ENCODE peak calls at places on chromosomes 3 and 15, in four cellular contexts. W is GM04504; V is activated CD4-positive, alpha-beta T cell treated with anti-CD3 and anti-CD28 coated beads for 48 hours; P is fibroblast of lung. F is an unnamed sample.

GRCh38 chr15:73324496-73325170 is 44.1 kb downstream of the HCN4 start:
- DNase-seq in W (no peak), V (no peak), P (no peak), F (no peak)

GRCh38 chr15:66912001-66912400 is 153.4 kb upstream of the SMAD3 start:
- DNase-seq in W (no peak), V (peak; percentile 13), P (no peak), F (no peak)

GRCh38 chr3:59308684-59309083 is 258.9 kb upstream of the CFAP20DC start:
- DNase-seq in W (no peak), V (no peak), P (no peak), F (no peak)

GRCh38 chr15:63218114-63218808 is 28.9 kb downstream of the RAB8B start:
- DNase-seq in W (peak; percentile 55), V (no peak), P (peak; percentile 83), F (no peak)

GRCh38 chr3:111763101-111763500 is 96.0 kb upstream of the PHLDB2 start:
- DNase-seq in W (no peak), V (no peak), P (no peak), F (no peak)

GRCh38 chr3:138451595-138452162 is 17.3 kb downstream of the ESYT3 start:
- DNase-seq in W (no peak), V (no peak), P (no peak), F (no peak)

GRCh38 chr3:37466660-37467359 is 292.4 kb upstream of the LRRFIP2 start:
- DNase-seq in W (no peak), V (no peak), P (no peak), F (no peak)

GRCh38 chr3:16496008-16496407 is 17.5 kb downstream of the RFTN1 start:
- DNase-seq in W (no peak), V (no peak), P (no peak), F (no peak)

GRCh38 chr3:117278424-117279190 is 569.0 kb downstream of the TUSC7 start:
- DNase-seq in W (no peak), V (no peak), P (peak; percentile 8), F (peak; percentile 22)

GRCh38 chr15:95659646-95660045 is 670.9 kb upstream of the NR2F2 start:
- DNase-seq in W (no peak), V (no peak), P (peak; percentile 51), F (no peak)

GRCh38 chr3:185308126-185308754 is 54.4 kb upstream of the EHHADH start:
- DNase-seq in W (peak; percentile 35), V (peak; percentile 65), P (peak; percentile 68), F (peak; percentile 57)

GRCh38 chr3:177597325-177598109 is 400.2 kb upstream of the TBL1XR1 start:
- DNase-seq in W (peak; percentile 84), V (peak; percentile 30), P (peak; percentile 85), F (peak; percentile 86)

GRCh38 chr3:126112531-126113237 is 28.8 kb upstream of the SLC41A3 start:
- DNase-seq in W (no peak), V (no peak), P (no peak), F (no peak)

GRCh38 chr3:53030864-53031445 is 14.9 kb downstream of the SFMBT1 start:
- DNase-seq in W (no peak), V (peak; percentile 48), P (no peak), F (no peak)

GRCh38 chr3:56790016-56790950 is 11.5 kb downstream of the ARHGEF3 start:
- DNase-seq in W (no peak), V (no peak), P (no peak), F (no peak)

GRCh38 chr3:1594940-1595339 is 502.1 kb downstream of the CNTN6 start:
- DNase-seq in W (no peak), V (no peak), P (no peak), F (no peak)

GRCh38 chr15:49423021-49423420 is at the start of gene FGF7:
- DNase-seq in W (peak; percentile 78), V (no peak), P (peak; percentile 93), F (no peak)

GRCh38 chr3:27357665-27358258 is 11.4 kb downstream of the NEK10 start:
- DNase-seq in W (peak; percentile 9), V (peak; percentile 68), P (peak; percentile 70), F (peak; percentile 40)

GRCh38 chr3:23594897-23595670 is 210.7 kb upstream of the UBE2E1 start:
- DNase-seq in W (no peak), V (no peak), P (peak; percentile 66), F (no peak)

GRCh38 chr15:68626283-68626682 is 47.5 kb downstream of the CORO2B start:
- DNase-seq in W (no peak), V (no peak), P (no peak), F (no peak)

GRCh38 chr3:174495231-174495755 is 363.8 kb upstream of the NAALADL2 start:
- DNase-seq in W (peak; percentile 17), V (no peak), P (peak; percentile 53), F (no peak)

GRCh38 chr3:139199421-139200010 is 144.3 kb upstream of the MRPS22 start:
- DNase-seq in W (no peak), V (no peak), P (no peak), F (no peak)

GRCh38 chr3:146250449-146251382 is at the start of gene PLSCR4:
- DNase-seq in W (peak; percentile 47), V (peak; percentile 12), P (peak; percentile 82), F (peak; percentile 67)

GRCh38 chr15:48177383-48177874 is 666 bp downstream of the MYEF2 start:
- DNase-seq in W (no peak), V (no peak), P (peak; percentile 51), F (peak; percentile 24)

GRCh38 chr15:95944193-95944592 is 386.3 kb upstream of the NR2F2 start:
- DNase-seq in W (no peak), V (no peak), P (no peak), F (no peak)

GRCh38 chr3:47280519-47280918 is 2.1 kb downstream of the KIF9 start:
- DNase-seq in W (no peak), V (no peak), P (no peak), F (no peak)

GRCh38 chr3:69784854-69785523 is 45.7 kb downstream of the MITF start:
- DNase-seq in W (peak; percentile 48), V (no peak), P (peak; percentile 82), F (peak; percentile 79)

GRCh38 chr3:67947808-67948508 is 293.5 kb upstream of the SUCLG2 start:
- DNase-seq in W (no peak), V (peak; percentile 58), P (no peak), F (no peak)

GRCh38 chr15:92101706-92102434 is 248.4 kb downstream of the SLCO3A1 start:
- DNase-seq in W (no peak), V (no peak), P (no peak), F (no peak)

GRCh38 chr3:171101982-171102610 is 75.6 kb upstream of the SLC2A2 start:
- DNase-seq in W (peak; percentile 59), V (no peak), P (peak; percentile 72), F (peak; percentile 18)

GRCh38 chr3:128815318-128816064 is 63.9 kb upstream of the ACAD9 start:
- DNase-seq in W (no peak), V (no peak), P (no peak), F (no peak)

GRCh38 chr3:94115482-94115881 is 52.6 kb downstream of the NSUN3 start:
- DNase-seq in W (peak; percentile 3), V (no peak), P (peak; percentile 41), F (peak; percentile 14)

GRCh38 chr15:26838742-26839460 is 28.0 kb upstream of the GABRA5 start:
- DNase-seq in W (no peak), V (peak; percentile 33), P (no peak), F (peak; percentile 8)

F was measured in H4.